ENCODE peak calls at places on chromosomes 5 and 9, in nine cellular contexts. R, A, C, B, L, J, I, D and G are unnamed samples.

GRCh38 chr9:121222524-121223171 is 21.0 kb upstream of the RAB14 start:
- DNase-seq in R (no peak), J (peak), C (peak), I (peak), L (no peak), A (no peak), D (no peak), B (no peak), G (no peak)

GRCh38 chr5:10498350-10498749 is 56.7 kb downstream of the ROPN1L start:
- DNase-seq in C (no peak), R (no peak), I (no peak), B (no peak), A (no peak), J (no peak), L (no peak), D (no peak), G (no peak)

GRCh38 chr9:121818016-121818661 is 166.7 kb downstream of the DAB2IP start:
- DNase-seq in I (no peak), B (no peak), D (no peak), J (no peak), A (no peak), L (no peak), C (no peak), R (no peak), G (no peak)

GRCh38 chr9:98080780-98081179 is 24.2 kb downstream of the NANS start:
- DNase-seq in L (no peak), C (no peak), A (no peak), B (no peak), I (no peak), J (no peak), D (no peak), R (no peak), G (no peak)

GRCh38 chr9:14314929-14315753 is 1.2 kb upstream of the NFIB start:
- DNase-seq in I (peak), D (no peak), L (no peak), J (peak), B (no peak), R (no peak), C (peak), A (peak), G (peak)

GRCh38 chr5:54985301-54986268 is at the start of gene ESM1:
- DNase-seq in B (no peak), R (peak), C (no peak), D (no peak), J (no peak), I (peak), L (no peak), A (no peak), G (peak)

GRCh38 chr5:930853-931252 is 38.2 kb downstream of the TRIP13 start:
- DNase-seq in I (no peak), R (no peak), B (no peak), D (no peak), C (no peak), J (no peak), L (no peak), A (no peak), G (no peak)

GRCh38 chr5:5521029-5521428 is 98.6 kb downstream of the ICE1 start:
- DNase-seq in I (no peak), L (no peak), B (no peak), A (no peak), C (no peak), D (no peak), J (no peak), R (no peak), G (no peak)

GRCh38 chr5:66684663-66685062 is 88.5 kb downstream of the MAST4 start:
- DNase-seq in B (no peak), L (no peak), J (no peak), I (no peak), R (no peak), D (no peak), A (no peak), C (no peak), G (no peak)

GRCh38 chr9:128361981-128362646 is 9.1 kb upstream of the URM1 start:
- DNase-seq in C (peak), A (peak), B (peak), R (no peak), D (peak), L (peak), J (peak), I (peak), G (peak)

GRCh38 chr9:85182381-85182780 is 512.9 kb downstream of the NTRK2 start:
- DNase-seq in L (no peak), B (no peak), D (no peak), I (no peak), R (no peak), J (no peak), C (no peak), A (no peak), G (no peak)

GRCh38 chr9:134316444-134317160 is 9.7 kb upstream of the RXRA start:
- DNase-seq in J (no peak), I (peak), C (no peak), A (no peak), L (no peak), R (no peak), D (no peak), B (no peak), G (no peak)

GRCh38 chr5:113122053-113122452 is 145.5 kb downstream of the DCP2 start:
- DNase-seq in J (no peak), L (no peak), D (no peak), I (peak), C (no peak), B (no peak), R (no peak), A (no peak), G (no peak)

GRCh38 chr5:141944086-141944485 is 13.9 kb downstream of the PCDH12 start:
- DNase-seq in L (no peak), C (no peak), B (no peak), I (no peak), J (no peak), D (no peak), A (no peak), R (no peak), G (no peak)

GRCh38 chr5:33929925-33930690 is 6.1 kb upstream of the RXFP3 start:
- DNase-seq in R (no peak), L (no peak), D (no peak), C (no peak), J (no peak), I (peak), A (no peak), B (no peak), G (no peak)

GRCh38 chr5:33370135-33370472 is 70.7 kb upstream of the TARS1 start:
- DNase-seq in D (no peak), L (no peak), J (no peak), I (peak), A (no peak), R (peak), B (no peak), C (no peak), G (no peak)

GRCh38 chr5:57243286-57244137 is 69.7 kb downstream of the GPBP1 start:
- DNase-seq in R (no peak), I (no peak), B (no peak), C (no peak), A (no peak), D (no peak), L (no peak), J (no peak), G (no peak)

GRCh38 chr5:43019615-43020293 is 20.4 kb downstream of the ANXA2R start:
- DNase-seq in L (peak), B (peak), R (no peak), I (peak), A (peak), J (peak), C (peak), D (no peak), G (peak)

GRCh38 chr5:10140195-10140973 is 109.3 kb downstream of the ATPSCKMT start:
- DNase-seq in D (no peak), C (peak), R (no peak), A (no peak), I (peak), J (peak), L (no peak), B (no peak), G (peak)

GRCh38 chr5:126988021-126988569 is 42.3 kb downstream of the MARCHF3 start:
- DNase-seq in B (peak), L (no peak), A (no peak), J (no peak), D (no peak), I (no peak), C (no peak), R (no peak), G (no peak)

GRCh38 chr5:174623018-174623417 is 101.4 kb upstream of the MSX2 start:
- DNase-seq in C (no peak), A (no peak), B (no peak), D (no peak), R (no peak), J (no peak), L (no peak), I (no peak), G (no peak)

GRCh38 chr9:129289131-129289731 is 111.2 kb upstream of the IER5L start:
- DNase-seq in C (no peak), J (no peak), A (peak), D (no peak), R (no peak), I (no peak), B (no peak), L (no peak), G (no peak)

GRCh38 chr5:32233696-32234447 is 59.8 kb upstream of the GOLPH3 start:
- DNase-seq in A (peak), C (no peak), R (no peak), I (peak), L (no peak), J (no peak), B (no peak), D (no peak), G (peak)

GRCh38 chr5:80093796-80094195 is 58.6 kb downstream of the THBS4 start:
- DNase-seq in R (no peak), C (peak), L (no peak), A (no peak), J (peak), B (no peak), D (no peak), I (no peak), G (peak)

GRCh38 chr9:104810421-104811339 is 46.8 kb downstream of the NIPSNAP3B start:
- DNase-seq in D (no peak), C (peak), B (no peak), I (peak), L (no peak), J (no peak), A (peak), R (no peak), G (peak)

GRCh38 chr5:32388429-32389111 is 56.0 kb downstream of the ZFR start:
- DNase-seq in L (no peak), B (no peak), R (peak), J (no peak), C (no peak), D (no peak), A (no peak), I (peak), G (no peak)

GRCh38 chr5:157431544-157432200 is 28.3 kb upstream of the NIPAL4 start:
- DNase-seq in C (peak), L (peak), A (peak), J (peak), D (no peak), I (peak), R (peak), B (no peak), G (peak)

GRCh38 chr5:151670953-151671636 is 15.6 kb downstream of the SPARC start:
- DNase-seq in L (no peak), R (no peak), I (peak), C (no peak), D (no peak), B (no peak), J (no peak), A (no peak), G (no peak)

GRCh38 chr5:3836528-3836927 is 240.9 kb downstream of the IRX1 start:
- DNase-seq in D (no peak), I (no peak), L (no peak), R (no peak), C (no peak), J (no peak), B (no peak), A (no peak), G (no peak)

GRCh38 chr9:129624168-129624759 is 1.7 kb upstream of the NTMT1 start:
- DNase-seq in C (peak), D (no peak), B (peak), J (peak), R (no peak), I (peak), A (peak), L (peak), G (peak)

GRCh38 chr5:181283347-181283746 is 22.4 kb upstream of the TRIM52 start:
- DNase-seq in B (no peak), A (no peak), I (no peak), J (no peak), L (no peak), D (no peak), C (no peak), R (no peak), G (no peak)

GRCh38 chr5:85462957-85463356 is 1078.3 kb upstream of the EDIL3 start:
- DNase-seq in L (no peak), D (no peak), C (no peak), R (no peak), J (no peak), I (no peak), B (no peak), A (no peak), G (no peak)

GRCh38 chr9:114606597-114607207 is 4.4 kb upstream of the TMEM268 start:
- DNase-seq in B (no peak), L (no peak), C (no peak), J (no peak), A (peak), R (no peak), I (peak), D (no peak), G (no peak)

GRCh38 chr5:59562756-59563389 is 330.7 kb downstream of the PDE4D start:
- DNase-seq in I (peak), B (no peak), C (peak), A (no peak), J (peak), R (no peak), L (no peak), D (no peak), G (peak)

GRCh38 chr5:39395521-39395920 is 29.3 kb downstream of the DAB2 start:
- DNase-seq in B (no peak), J (no peak), I (no peak), D (no peak), A (no peak), R (no peak), L (no peak), C (no peak), G (no peak)

GRCh38 chr5:1536298-1537165 is 12.8 kb upstream of the LPCAT1 start:
- DNase-seq in D (no peak), A (no peak), C (peak), B (peak), I (peak), J (no peak), L (peak), R (no peak), G (no peak)

GRCh38 chr5:176727983-176728675 is 80.8 kb downstream of the TSPAN17 start:
- DNase-seq in I (no peak), A (no peak), J (no peak), L (no peak), D (no peak), B (no peak), C (no peak), R (no peak), G (no peak)

GRCh38 chr5:108925073-108925472 is 177.4 kb downstream of the FER start:
- DNase-seq in J (no peak), C (no peak), R (no peak), D (no peak), A (no peak), I (no peak), L (no peak), B (no peak), G (no peak)

GRCh38 chr9:114906922-114907571 is 23.3 kb downstream of the TNFSF8 start:
- DNase-seq in A (no peak), C (peak), J (peak), B (no peak), I (peak), R (no peak), D (no peak), L (peak), G (peak)